ENCODE peak calls at places on chromosomes 4 and X, in ten cellular contexts. M is stimulated activated CD4-positive, alpha-beta T cell treated with anti-CD3 and anti-CD28 coated beads, Interleukin-4, amount 100 ng/mL, for 48 hours; X is mucosa of gallbladder; I is IMR-90; Z is memory B cell; Q is AG04449; F is NCI-H510A treated with DMSO at 0.1 percent for 48 hours; A is psoas muscle; O is NCI-H187 treated with DMSO at 0.1 percent for 48 hours; G is mammary epithelial cell. J is an unnamed sample.

GRCh38 chrX:17579021-17579420 is 158.3 kb upstream of the SCML1 start:
- DNase-seq in M (no peak), X (no peak), I (peak; percentile 44), Z (no peak), Q (no peak), F (no peak), A (no peak), O (no peak), G (no peak), J (no peak)

GRCh38 chrX:151505796-151506195 is 57.7 kb upstream of the PASD1 start:
- DNase-seq in M (no peak), X (no peak), I (no peak), Z (no peak), Q (no peak), F (no peak), A (no peak), O (no peak), G (peak; percentile 21), J (peak; percentile 2)

GRCh38 chr4:142845293-142846070 is 619 bp downstream of the INPP4B start:
- DNase-seq in M (no peak), X (no peak), I (no peak), Z (no peak), Q (no peak), F (peak; percentile 23), A (peak; percentile 14), O (no peak), G (peak; percentile 19), J (peak; percentile 15)

GRCh38 chr4:47525154-47525819 is 40.2 kb downstream of the ATP10D start:
- DNase-seq in M (no peak), X (peak; percentile 26), I (peak; percentile 97), Z (no peak), Q (peak; percentile 92), F (no peak), A (no peak), O (no peak), G (peak; percentile 79), J (no peak)

GRCh38 chrX:42119076-42119475 is 195.7 kb upstream of the CASK start:
- DNase-seq in M (no peak), X (no peak), I (peak; percentile 72), Z (no peak), Q (no peak), F (peak; percentile 92), A (no peak), O (no peak), G (peak; percentile 96), J (no peak)

GRCh38 chr4:38069271-38069760 is 109.1 kb downstream of the PTTG2 start:
- DNase-seq in M (peak; percentile 11), X (peak; percentile 73), I (peak; percentile 89), Z (no peak), Q (no peak), F (peak; percentile 9), A (no peak), O (no peak), G (peak; percentile 81), J (peak; percentile 61)

GRCh38 chr4:52566136-52567031 is 92.7 kb downstream of the USP46 start:
- DNase-seq in M (no peak), X (no peak), I (peak; percentile 67), Z (no peak), Q (no peak), F (no peak), A (no peak), O (no peak), G (no peak), J (no peak)

GRCh38 chrX:12263211-12263610 is 124.9 kb downstream of the FRMPD4 start:
- DNase-seq in M (no peak), X (no peak), I (peak; percentile 6), Z (no peak), Q (no peak), F (no peak), A (no peak), O (no peak), G (peak; percentile 50), J (no peak)

GRCh38 chr4:15188581-15189539 is 186.6 kb downstream of the CPEB2 start:
- DNase-seq in M (no peak), X (no peak), I (no peak), Z (no peak), Q (no peak), F (no peak), A (no peak), O (no peak), G (no peak), J (no peak)

GRCh38 chr4:3202836-3203820 is 45.8 kb upstream of the MSANTD1 start:
- DNase-seq in M (peak; percentile 16), X (no peak), I (no peak), Z (no peak), Q (no peak), F (no peak), A (no peak), O (no peak), G (no peak), J (peak; percentile 35)

GRCh38 chrX:55340896-55341433 is 76.2 kb upstream of the PAGE3 start:
- DNase-seq in M (no peak), X (no peak), I (no peak), Z (no peak), Q (no peak), F (no peak), A (no peak), O (no peak), G (no peak), J (no peak)

GRCh38 chrX:20309796-20310195 is 43.1 kb upstream of the RPS6KA3 start:
- DNase-seq in M (no peak), X (no peak), I (peak; percentile 73), Z (no peak), Q (peak; percentile 16), F (no peak), A (no peak), O (no peak), G (no peak), J (no peak)

GRCh38 chr4:139126898-139127297 is 50.1 kb downstream of the ELF2 start:
- DNase-seq in M (no peak), X (no peak), I (no peak), Z (no peak), Q (no peak), F (no peak), A (no peak), O (no peak), G (no peak), J (no peak)

GRCh38 chrX:53153581-53153980 is 59.6 kb downstream of the KANTR start:
- DNase-seq in M (no peak), X (no peak), I (no peak), Z (no peak), Q (no peak), F (no peak), A (no peak), O (no peak), G (no peak), J (no peak)

GRCh38 chr4:143555676-143556075 is 42.2 kb downstream of the SMARCA5 start:
- DNase-seq in M (no peak), X (no peak), I (peak; percentile 5), Z (no peak), Q (no peak), F (no peak), A (no peak), O (no peak), G (peak; percentile 8), J (no peak)

GRCh38 chr4:136302566-136302965 is 1229.7 kb downstream of the PCDH18 start:
- DNase-seq in M (no peak), X (no peak), I (no peak), Z (no peak), Q (no peak), F (no peak), A (no peak), O (no peak), G (no peak), J (no peak)

GRCh38 chr4:76147454-76148141 is 599 bp downstream of the NUP54 start:
- DNase-seq in M (peak; percentile 53), X (no peak), I (peak; percentile 75), Z (no peak), Q (no peak), F (peak; percentile 60), A (peak; percentile 39), O (no peak), G (peak; percentile 89), J (peak; percentile 20)

GRCh38 chrX:69015564-69016218 is 149.6 kb downstream of the PJA1 start:
- DNase-seq in M (no peak), X (peak; percentile 5), I (no peak), Z (no peak), Q (no peak), F (no peak), A (no peak), O (no peak), G (no peak), J (no peak)

GRCh38 chr4:175776217-175776616 is 35.8 kb downstream of the GPM6A start:
- DNase-seq in M (no peak), X (no peak), I (no peak), Z (no peak), Q (no peak), F (no peak), A (no peak), O (no peak), G (no peak), J (peak; percentile 64)

GRCh38 chr4:105186701-105187158 is 40.1 kb downstream of the TET2 start:
- DNase-seq in M (no peak), X (no peak), I (peak; percentile 78), Z (no peak), Q (no peak), F (no peak), A (no peak), O (no peak), G (peak; percentile 58), J (no peak)

GRCh38 chrX:54961750-54962149 is 32.2 kb downstream of the PFKFB1 start:
- DNase-seq in M (no peak), X (no peak), I (no peak), Z (no peak), Q (no peak), F (no peak), A (no peak), O (no peak), G (no peak), J (no peak)

GRCh38 chr4:83285022-83285387 is 407 bp upstream of the COQ2 start:
- DNase-seq in M (no peak), X (peak; percentile 25), I (peak; percentile 29), Z (peak; percentile 48), Q (no peak), F (peak; percentile 43), A (no peak), O (no peak), G (peak; percentile 9), J (peak; percentile 60)

GRCh38 chr4:98166025-98166730 is 22.9 kb upstream of the STPG2 start:
- DNase-seq in M (no peak), X (peak; percentile 83), I (peak; percentile 1), Z (no peak), Q (no peak), F (no peak), A (peak; percentile 30), O (no peak), G (peak; percentile 84), J (no peak)

GRCh38 chr4:83213640-83214039 is 71.0 kb downstream of the COQ2 start:
- DNase-seq in M (no peak), X (no peak), I (no peak), Z (no peak), Q (no peak), F (no peak), A (no peak), O (no peak), G (no peak), J (no peak)

GRCh38 chr4:189769131-189769530 is 171.5 kb upstream of the FRG1 start:
- DNase-seq in M (no peak), X (no peak), I (no peak), Z (no peak), Q (no peak), F (no peak), A (no peak), O (no peak), G (no peak), J (no peak)

GRCh38 chr4:127634181-127634580 is 1.4 kb downstream of the INTU start:
- DNase-seq in M (no peak), X (no peak), I (peak; percentile 92), Z (no peak), Q (peak; percentile 87), F (no peak), A (no peak), O (no peak), G (no peak), J (no peak)

GRCh38 chrX:53939127-53939526 is 105.1 kb downstream of the PHF8 start:
- DNase-seq in M (no peak), X (no peak), I (no peak), Z (no peak), Q (no peak), F (no peak), A (no peak), O (no peak), G (no peak), J (peak; percentile 1)

GRCh38 chr4:71392109-71392508 is 53.3 kb downstream of the SLC4A4 start:
- DNase-seq in M (no peak), X (no peak), I (no peak), Z (no peak), Q (no peak), F (no peak), A (no peak), O (no peak), G (no peak), J (no peak)